ENCODE peak calls at places on chromosomes 13 and 19, in six cellular contexts. One of them, this sample, is unnamed.
A peak's percentile ranks its signal among the peaks of the same experiment; 100 is the strongest.

GRCh38 chr13:33004454-33004853 is 11.8 kb upstream of the KL start:
- DNase-seq in cardiac muscle cell: peak; percentile 64
- DNase-seq in CD8-positive, alpha-beta T cell: no peak
- DNase-seq in aorta: no peak
- DNase-seq in astrocyte: no peak
- DNase-seq in pancreas: no peak
- DNase-seq in this sample: no peak

GRCh38 chr13:85974604-85975366 is 175.6 kb upstream of the SLITRK6 start:
- DNase-seq in cardiac muscle cell: peak; percentile 11
- DNase-seq in CD8-positive, alpha-beta T cell: no peak
- DNase-seq in aorta: no peak
- DNase-seq in astrocyte: peak; percentile 29
- DNase-seq in pancreas: no peak
- DNase-seq in this sample: no peak

GRCh38 chr13:48595330-48596127 is 58.2 kb upstream of the CYSLTR2 start:
- DNase-seq in cardiac muscle cell: peak; percentile 90
- DNase-seq in CD8-positive, alpha-beta T cell: peak; percentile 20
- DNase-seq in aorta: no peak
- DNase-seq in astrocyte: peak; percentile 51
- DNase-seq in pancreas: peak; percentile 47
- DNase-seq in this sample: no peak

GRCh38 chr13:27997904-27998522 is 9.5 kb upstream of the URAD start:
- DNase-seq in cardiac muscle cell: peak; percentile 52
- DNase-seq in CD8-positive, alpha-beta T cell: no peak
- DNase-seq in aorta: no peak
- DNase-seq in astrocyte: no peak
- DNase-seq in pancreas: peak; percentile 49
- DNase-seq in this sample: no peak

GRCh38 chr19:38656171-38656981 is 8.9 kb downstream of the ACTN4 start:
- DNase-seq in cardiac muscle cell: peak; percentile 91
- DNase-seq in CD8-positive, alpha-beta T cell: no peak
- DNase-seq in aorta: no peak
- DNase-seq in astrocyte: peak; percentile 54
- DNase-seq in pancreas: no peak
- DNase-seq in this sample: no peak

GRCh38 chr13:42638101-42638500 is 64.1 kb downstream of the TNFSF11 start:
- DNase-seq in cardiac muscle cell: no peak
- DNase-seq in CD8-positive, alpha-beta T cell: no peak
- DNase-seq in aorta: no peak
- DNase-seq in astrocyte: no peak
- DNase-seq in pancreas: no peak
- DNase-seq in this sample: no peak

GRCh38 chr13:100473087-100473486 is 115.5 kb downstream of the GGACT start:
- DNase-seq in cardiac muscle cell: no peak
- DNase-seq in CD8-positive, alpha-beta T cell: no peak
- DNase-seq in aorta: no peak
- DNase-seq in astrocyte: no peak
- DNase-seq in pancreas: no peak
- DNase-seq in this sample: no peak

GRCh38 chr13:24709186-24709913 is 29.1 kb downstream of the ATP12A start:
- DNase-seq in cardiac muscle cell: no peak
- DNase-seq in CD8-positive, alpha-beta T cell: peak; percentile 31
- DNase-seq in aorta: no peak
- DNase-seq in astrocyte: no peak
- DNase-seq in pancreas: no peak
- DNase-seq in this sample: no peak

GRCh38 chr13:43316997-43317396 is 293.6 kb downstream of the DNAJC15 start:
- DNase-seq in cardiac muscle cell: peak; percentile 71
- DNase-seq in CD8-positive, alpha-beta T cell: no peak
- DNase-seq in aorta: no peak
- DNase-seq in astrocyte: peak; percentile 50
- DNase-seq in pancreas: no peak
- DNase-seq in this sample: no peak

GRCh38 chr19:9362905-9363304 is at the start of gene ZNF177:
- DNase-seq in cardiac muscle cell: peak; percentile 8
- DNase-seq in CD8-positive, alpha-beta T cell: no peak
- DNase-seq in aorta: no peak
- DNase-seq in astrocyte: peak; percentile 31
- DNase-seq in pancreas: no peak
- DNase-seq in this sample: no peak

GRCh38 chr19:17200408-17201079 is 14.6 kb upstream of the USE1 start:
- DNase-seq in cardiac muscle cell: no peak
- DNase-seq in CD8-positive, alpha-beta T cell: no peak
- DNase-seq in aorta: no peak
- DNase-seq in astrocyte: no peak
- DNase-seq in pancreas: no peak
- DNase-seq in this sample: no peak

GRCh38 chr13:70310720-70311119 is 202.5 kb upstream of the KLHL1 start:
- DNase-seq in cardiac muscle cell: no peak
- DNase-seq in CD8-positive, alpha-beta T cell: no peak
- DNase-seq in aorta: no peak
- DNase-seq in astrocyte: peak; percentile 2
- DNase-seq in pancreas: no peak
- DNase-seq in this sample: no peak

GRCh38 chr13:79492313-79492798 is 11.4 kb downstream of the NDFIP2 start:
- DNase-seq in cardiac muscle cell: no peak
- DNase-seq in CD8-positive, alpha-beta T cell: no peak
- DNase-seq in aorta: no peak
- DNase-seq in astrocyte: peak; percentile 36
- DNase-seq in pancreas: no peak
- DNase-seq in this sample: no peak

GRCh38 chr13:112684444-112684843 is 5.4 kb upstream of the ATP11A start:
- DNase-seq in cardiac muscle cell: no peak
- DNase-seq in CD8-positive, alpha-beta T cell: no peak
- DNase-seq in aorta: peak; percentile 9
- DNase-seq in astrocyte: no peak
- DNase-seq in pancreas: no peak
- DNase-seq in this sample: no peak

GRCh38 chr13:114004416-114005205 is 30.7 kb upstream of the C13orf46 start:
- DNase-seq in cardiac muscle cell: peak; percentile 92
- DNase-seq in CD8-positive, alpha-beta T cell: no peak
- DNase-seq in aorta: peak; percentile 75
- DNase-seq in astrocyte: peak; percentile 54
- DNase-seq in pancreas: no peak
- DNase-seq in this sample: no peak

GRCh38 chr13:113448885-113449692 is 4.2 kb downstream of the ADPRHL1 start:
- DNase-seq in cardiac muscle cell: no peak
- DNase-seq in CD8-positive, alpha-beta T cell: peak; percentile 57
- DNase-seq in aorta: no peak
- DNase-seq in astrocyte: no peak
- DNase-seq in pancreas: peak; percentile 87
- DNase-seq in this sample: no peak

GRCh38 chr19:33227242-33227650 is 1.6 kb upstream of the SLC7A10 start:
- DNase-seq in cardiac muscle cell: peak; percentile 96
- DNase-seq in CD8-positive, alpha-beta T cell: no peak
- DNase-seq in aorta: no peak
- DNase-seq in astrocyte: peak; percentile 41
- DNase-seq in pancreas: peak; percentile 26
- DNase-seq in this sample: no peak

GRCh38 chr13:76723551-76724232 is 162.5 kb downstream of the KCTD12 start:
- DNase-seq in cardiac muscle cell: peak; percentile 82
- DNase-seq in CD8-positive, alpha-beta T cell: no peak
- DNase-seq in aorta: no peak
- DNase-seq in astrocyte: peak; percentile 87
- DNase-seq in pancreas: no peak
- DNase-seq in this sample: peak; percentile 7

GRCh38 chr19:7450243-7451223 is 38.3 kb downstream of the PEX11G start:
- DNase-seq in cardiac muscle cell: peak; percentile 32
- DNase-seq in CD8-positive, alpha-beta T cell: no peak
- DNase-seq in aorta: no peak
- DNase-seq in astrocyte: peak; percentile 47
- DNase-seq in pancreas: no peak
- DNase-seq in this sample: peak; percentile 22

GRCh38 chr13:110346661-110347067 is 39.6 kb downstream of the COL4A2 start:
- DNase-seq in cardiac muscle cell: no peak
- DNase-seq in CD8-positive, alpha-beta T cell: no peak
- DNase-seq in aorta: no peak
- DNase-seq in astrocyte: no peak
- DNase-seq in pancreas: no peak
- DNase-seq in this sample: no peak

GRCh38 chr19:51031880-51032225 is 2.9 kb downstream of the KLK12 start:
- DNase-seq in cardiac muscle cell: no peak
- DNase-seq in CD8-positive, alpha-beta T cell: no peak
- DNase-seq in aorta: no peak
- DNase-seq in astrocyte: no peak
- DNase-seq in pancreas: no peak
- DNase-seq in this sample: no peak

GRCh38 chr19:51030631-51031030 is 4.2 kb downstream of the KLK12 start:
- DNase-seq in cardiac muscle cell: no peak
- DNase-seq in CD8-positive, alpha-beta T cell: no peak
- DNase-seq in aorta: peak; percentile 40
- DNase-seq in astrocyte: no peak
- DNase-seq in pancreas: no peak
- DNase-seq in this sample: no peak

GRCh38 chr19:51034704-51035103 is at the start of gene KLK12:
- DNase-seq in cardiac muscle cell: no peak
- DNase-seq in CD8-positive, alpha-beta T cell: no peak
- DNase-seq in aorta: peak; percentile 37
- DNase-seq in astrocyte: no peak
- DNase-seq in pancreas: no peak
- DNase-seq in this sample: no peak

GRCh38 chr19:51029718-51030117 is 3.3 kb upstream of the KLK11 start:
- DNase-seq in cardiac muscle cell: no peak
- DNase-seq in CD8-positive, alpha-beta T cell: no peak
- DNase-seq in aorta: peak; percentile 9
- DNase-seq in astrocyte: no peak
- DNase-seq in pancreas: no peak
- DNase-seq in this sample: no peak

GRCh38 chr19:51031220-51031879 is 3.5 kb downstream of the KLK12 start:
- DNase-seq in cardiac muscle cell: no peak
- DNase-seq in CD8-positive, alpha-beta T cell: no peak
- DNase-seq in aorta: no peak
- DNase-seq in astrocyte: no peak
- DNase-seq in pancreas: no peak
- DNase-seq in this sample: no peak
- H3K27ac ChIP-seq in cardiac muscle cell: no peak overlapping the region
- H3K27ac ChIP-seq in CD8-positive, alpha-beta T cell: no peak overlapping the region
- H3K27ac ChIP-seq in aorta: no peak overlapping the region
- H3K27ac ChIP-seq in astrocyte: no peak overlapping the region
- H3K27ac ChIP-seq in pancreas: no peak overlapping the region
- H3K27ac ChIP-seq in this sample: no peak overlapping the region

DNA sequence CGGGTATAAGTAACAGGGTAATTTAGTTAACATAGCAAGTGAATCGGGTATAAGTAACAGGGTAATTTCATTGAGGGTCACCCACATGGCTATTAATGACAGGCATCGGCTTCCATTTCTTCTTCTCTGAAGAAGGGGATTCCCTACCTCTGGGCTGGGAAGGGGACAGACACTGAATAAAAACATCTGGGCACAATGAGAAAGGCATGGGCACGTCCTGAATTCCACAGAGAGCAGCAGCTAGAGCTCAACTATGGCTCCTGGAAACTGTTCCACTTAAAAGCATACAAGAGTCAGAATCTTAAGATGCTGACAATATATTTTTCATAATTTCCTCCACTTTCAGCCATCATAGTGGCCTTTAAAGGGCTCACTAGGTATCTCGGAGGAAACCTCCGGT is 51.8 kb downstream of the CRYL1 start:
- DNase-seq in cardiac muscle cell: no peak
- DNase-seq in CD8-positive, alpha-beta T cell: no peak
- DNase-seq in aorta: no peak
- DNase-seq in astrocyte: no peak
- DNase-seq in pancreas: no peak
- DNase-seq in this sample: no peak
- H3K4me1 ChIP-seq in cardiac muscle cell: no peaks in the 10 kb centered on the region
- H3K4me1 ChIP-seq in CD8-positive, alpha-beta T cell: peaks cover 31% of the 10 kb centered on the region
- H3K4me1 ChIP-seq in aorta: no peaks in the 10 kb centered on the region
- H3K4me1 ChIP-seq in astrocyte: no peaks in the 10 kb centered on the region
- H3K4me1 ChIP-seq in pancreas: no peaks in the 10 kb centered on the region
- H3K4me1 ChIP-seq in this sample: no peaks in the 10 kb centered on the region

GRCh38 chr19:42466521-42467436 is 24.0 kb upstream of the CXCL17 start:
- DNase-seq in cardiac muscle cell: peak; percentile 73
- DNase-seq in CD8-positive, alpha-beta T cell: no peak
- DNase-seq in aorta: no peak
- DNase-seq in astrocyte: no peak
- DNase-seq in pancreas: no peak
- DNase-seq in this sample: no peak
- H3K27ac ChIP-seq in cardiac muscle cell: no peak overlapping the region
- H3K27ac ChIP-seq in CD8-positive, alpha-beta T cell: no peak overlapping the region
- H3K27ac ChIP-seq in aorta: no peak overlapping the region
- H3K27ac ChIP-seq in astrocyte: no peak overlapping the region
- H3K27ac ChIP-seq in pancreas: no peak overlapping the region
- H3K27ac ChIP-seq in this sample: no peak overlapping the region

GRCh38 chr19:5949792-5950305 is 28.1 kb downstream of the RANBP3 start:
- DNase-seq in cardiac muscle cell: no peak
- DNase-seq in CD8-positive, alpha-beta T cell: no peak
- DNase-seq in aorta: no peak
- DNase-seq in astrocyte: no peak
- DNase-seq in pancreas: no peak
- DNase-seq in this sample: no peak
- H3K4me1 ChIP-seq in cardiac muscle cell: peaks cover 45% of the 10 kb centered on the region
- H3K4me1 ChIP-seq in CD8-positive, alpha-beta T cell: peaks cover 91% of the 10 kb centered on the region
- H3K4me1 ChIP-seq in aorta: no peaks in the 10 kb centered on the region
- H3K4me1 ChIP-seq in astrocyte: peaks cover 25% of the 10 kb centered on the region
- H3K4me1 ChIP-seq in pancreas: peaks cover 21% of the 10 kb centered on the region
- H3K4me1 ChIP-seq in this sample: peaks cover 26% of the 10 kb centered on the region

DNA sequence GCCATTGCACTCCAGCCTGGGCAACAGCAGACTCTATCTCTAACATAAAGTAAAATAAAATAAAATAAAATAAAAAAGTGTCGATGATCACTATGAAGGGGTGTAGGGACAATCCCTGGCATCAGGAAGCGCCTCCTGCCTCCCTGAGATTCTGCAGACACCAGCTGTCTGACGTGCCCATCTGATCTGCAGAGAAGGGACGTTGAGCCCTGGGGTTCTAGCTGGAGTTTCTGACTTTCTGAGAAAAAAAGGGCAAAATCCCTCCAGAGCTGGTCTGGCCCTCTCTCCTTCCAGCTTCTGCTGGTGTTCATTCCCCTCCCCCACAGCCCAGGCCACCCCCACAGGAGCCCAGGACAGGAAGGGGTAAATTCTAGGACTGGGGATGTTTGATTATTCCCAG is 2.4 kb upstream of the ADGRE5 start:
- DNase-seq in cardiac muscle cell: no peak
- DNase-seq in CD8-positive, alpha-beta T cell: no peak
- DNase-seq in aorta: no peak
- DNase-seq in astrocyte: no peak
- DNase-seq in pancreas: no peak
- DNase-seq in this sample: no peak
- H3K27ac ChIP-seq in cardiac muscle cell: no peak overlapping the region
- H3K27ac ChIP-seq in CD8-positive, alpha-beta T cell: no peak overlapping the region
- H3K27ac ChIP-seq in aorta: peak overlapping the region; percentile 8
- H3K27ac ChIP-seq in astrocyte: no peak overlapping the region
- H3K27ac ChIP-seq in pancreas: no peak overlapping the region
- H3K27ac ChIP-seq in this sample: no peak overlapping the region

DNA sequence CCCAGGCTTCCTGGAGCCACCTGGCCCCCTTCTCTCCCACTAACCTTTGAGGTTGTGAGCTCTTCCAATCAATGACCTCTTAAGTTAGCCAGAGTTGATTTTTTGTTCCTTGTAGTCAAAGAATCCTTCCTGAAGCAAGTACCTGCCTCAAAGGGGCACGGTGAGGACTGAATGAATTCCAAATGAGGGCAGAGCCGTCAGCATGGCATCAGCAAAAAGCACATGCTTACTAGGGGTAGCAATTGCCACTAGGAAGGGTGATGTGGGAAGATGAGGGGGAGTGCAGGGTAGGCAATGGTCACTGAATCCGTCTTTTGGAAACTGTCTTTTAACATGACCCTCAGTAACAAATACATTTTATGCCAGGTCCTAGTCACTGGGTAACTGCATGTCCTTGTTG is 15.6 kb upstream of the DHRS12 start:
- DNase-seq in cardiac muscle cell: no peak
- DNase-seq in CD8-positive, alpha-beta T cell: no peak
- DNase-seq in aorta: no peak
- DNase-seq in astrocyte: no peak
- DNase-seq in pancreas: no peak
- DNase-seq in this sample: no peak
- H3K4me1 ChIP-seq in cardiac muscle cell: peaks cover 4% of the 10 kb centered on the region
- H3K4me1 ChIP-seq in CD8-positive, alpha-beta T cell: peaks cover 86% of the 10 kb centered on the region
- H3K4me1 ChIP-seq in aorta: no peaks in the 10 kb centered on the region
- H3K4me1 ChIP-seq in astrocyte: no peaks in the 10 kb centered on the region
- H3K4me1 ChIP-seq in pancreas: peaks cover 4% of the 10 kb centered on the region
- H3K4me1 ChIP-seq in this sample: peaks cover 8% of the 10 kb centered on the region

This sample was measured in iPS DF 6.9.